ENCODE peak calls at places on chromosomes 4 and X, in seven cellular contexts. A, L, T, U, I, K and J are unnamed samples.

GRCh38 chrX:9542765-9543119 is 77.9 kb downstream of the TBL1X start:
- DNase-seq in A (no peak), L (no peak), T (no peak), U (no peak), I (no peak), K (no peak), J (no peak)

GRCh38 chr4:170047774-170048354 is 21.7 kb upstream of the MFAP3L start:
- DNase-seq in A (peak; percentile 45), L (peak; percentile 58), T (peak; percentile 86), U (peak; percentile 81), I (peak; percentile 27), K (peak; percentile 62), J (peak; percentile 42)

GRCh38 chr4:18198653-18199052 is 177.1 kb upstream of the LCORL start:
- DNase-seq in A (no peak), L (no peak), T (no peak), U (no peak), I (no peak), K (no peak), J (no peak)

GRCh38 chr4:119103263-119103662 is 32.4 kb upstream of the MYOZ2 start:
- DNase-seq in A (no peak), L (peak; percentile 100), T (peak; percentile 99), U (peak; percentile 94), I (no peak), K (no peak), J (no peak)

GRCh38 chr4:114187592-114187991 is 208.1 kb upstream of the ARSJ start:
- DNase-seq in A (no peak), L (no peak), T (no peak), U (no peak), I (no peak), K (no peak), J (no peak)

GRCh38 chr4:3414421-3415279 is 27.1 kb upstream of the HGFAC start:
- DNase-seq in A (peak; percentile 45), L (no peak), T (no peak), U (no peak), I (no peak), K (no peak), J (no peak)

GRCh38 chrX:153732406-153732805 is 7.8 kb downstream of the ABCD1 start:
- DNase-seq in A (no peak), L (peak; percentile 13), T (no peak), U (no peak), I (no peak), K (no peak), J (no peak)

GRCh38 chrX:106177982-106178321 is 9.8 kb downstream of the PWWP3B start:
- DNase-seq in A (no peak), L (no peak), T (no peak), U (no peak), I (no peak), K (no peak), J (no peak)

GRCh38 chrX:152810403-152810802 is 20.2 kb downstream of the CETN2 start:
- DNase-seq in A (no peak), L (no peak), T (no peak), U (no peak), I (no peak), K (no peak), J (no peak)

GRCh38 chr4:120769227-120769626 is 153.3 kb downstream of the PRDM5 start:
- DNase-seq in A (peak; percentile 39), L (no peak), T (peak; percentile 61), U (peak; percentile 74), I (no peak), K (no peak), J (no peak)

GRCh38 chrX:113741744-113742143 is 842.1 kb upstream of the HTR2C start:
- DNase-seq in A (no peak), L (peak; percentile 1), T (peak; percentile 7), U (no peak), I (no peak), K (peak; percentile 25), J (no peak)
- TF ChIP-seq CTCF in A (no peak), L (no peak), T (no peak), U (no peak), I (peak; percentile 64), K (peak; percentile 53), J (no peak)

GRCh38 chrX:49627030-49627777 is 28.4 kb downstream of the GAGE1 start:
- DNase-seq in A (no peak), L (no peak), T (no peak), U (peak; percentile 2), I (no peak), K (no peak), J (no peak)
- TF ChIP-seq CTCF in A (no peak), L (no peak), T (no peak), U (no peak), I (no peak), K (peak; percentile 31), J (no peak)

GRCh38 chr4:157043131-157043530 is 32.8 kb upstream of the GLRB start:
- DNase-seq in A (no peak), L (peak; percentile 50), T (peak; percentile 18), U (peak; percentile 57), I (no peak), K (no peak), J (no peak)
- TF ChIP-seq CTCF in A (no peak), L (peak; percentile 39), T (no peak), U (peak; percentile 32), I (no peak), K (no peak), J (no peak)

GRCh38 chrX:94524867-94525266 is 850.9 kb downstream of the FAM133A start:
- DNase-seq in A (no peak), L (peak; percentile 1), T (no peak), U (no peak), I (no peak), K (no peak), J (no peak)
- TF ChIP-seq CTCF in A (no peak), L (no peak), T (no peak), U (no peak), I (no peak), K (peak; percentile 32), J (peak; percentile 32)

GRCh38 chr4:84470204-84470785 is 28.8 kb downstream of the NKX6-1 start:
- DNase-seq in A (no peak), L (no peak), T (no peak), U (no peak), I (no peak), K (peak; percentile 1), J (no peak)
- TF ChIP-seq CTCF in A (no peak), L (no peak), T (no peak), U (peak; percentile 20), I (no peak), K (peak; percentile 46), J (no peak)

DNA sequence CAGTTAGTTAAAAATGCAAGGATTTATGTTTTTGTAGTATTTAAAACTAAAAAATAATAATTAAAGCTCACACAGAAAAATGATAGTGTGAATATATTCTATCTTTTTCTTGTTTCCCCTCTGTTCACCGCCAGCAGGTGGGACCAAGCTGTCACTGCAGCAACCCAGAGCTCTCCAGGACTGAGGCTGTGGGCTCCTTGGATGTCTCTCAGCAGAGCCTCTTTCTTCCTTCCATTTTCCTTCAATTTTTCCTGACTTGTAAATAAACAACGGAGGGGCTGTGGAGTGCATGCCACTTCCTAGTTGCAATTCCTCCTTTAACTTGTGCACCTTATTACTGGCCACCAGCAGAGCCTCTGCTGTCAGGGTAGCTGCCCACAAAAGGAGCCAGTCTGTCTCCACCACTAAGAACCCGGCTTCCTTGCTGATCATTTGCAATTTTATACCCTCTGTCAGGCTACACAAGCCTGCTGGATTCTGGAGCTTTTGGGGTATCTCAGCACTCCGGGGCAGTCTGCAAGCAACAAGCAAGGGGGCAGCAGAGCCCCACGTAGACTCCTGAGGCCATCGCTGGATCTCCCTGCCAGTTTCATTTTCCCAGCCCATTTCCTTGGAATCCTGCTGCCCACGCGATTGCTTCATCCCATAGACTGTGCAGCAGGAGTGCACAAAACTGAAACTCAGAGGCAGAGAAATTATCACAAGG is 1467.4 kb downstream of the C4orf33 start:
- DNase-seq in A (peak; percentile 36), L (peak; percentile 10), T (peak; percentile 86), U (peak; percentile 72), I (peak; percentile 23), K (no peak), J (no peak)
- TF ChIP-seq CTCF in A (no peak), L (peak; percentile 13), T (peak; percentile 83), U (peak; percentile 19), I (peak; percentile 65), K (peak; percentile 37), J (peak; percentile 14)